ENCODE peak calls at places on chromosome 22, in seven cellular contexts. W, L, X, U, K, S and D are unnamed samples.

GRCh38 chr22:46471901-46472721 is 65.3 kb downstream of the CELSR1 start:
- DNase-seq in U (no peak), L (no peak), W (no peak), K (no peak), X (no peak), S (no peak), D (peak; percentile 32)

GRCh38 chr22:26109686-26110315 is 59.5 kb upstream of the SEZ6L start:
- DNase-seq in L (no peak), U (no peak), K (no peak), W (no peak), X (no peak), S (no peak), D (no peak)

GRCh38 chr22:30221121-30221992 is 25.2 kb downstream of the LIF start:
- DNase-seq in L (no peak), X (no peak), U (no peak), W (no peak), K (peak; percentile 56), S (no peak), D (no peak)

GRCh38 chr22:17057959-17058814 is 26.6 kb upstream of the IL17RA start:
- DNase-seq in U (peak; percentile 84), K (no peak), L (peak; percentile 83), W (peak; percentile 75), X (peak; percentile 73), S (peak; percentile 57), D (peak; percentile 68)

GRCh38 chr22:30948930-30949342 is 19.6 kb downstream of the MORC2 start:
- DNase-seq in U (no peak), X (peak; percentile 72), K (no peak), W (no peak), L (no peak), S (no peak), D (no peak)

GRCh38 chr22:43838571-43839307 is 23.6 kb downstream of the SULT4A1 start:
- DNase-seq in X (no peak), L (no peak), K (no peak), U (no peak), W (no peak), S (no peak), D (no peak)

GRCh38 chr22:17742528-17742902 is 31.8 kb downstream of the BID start:
- DNase-seq in U (peak; percentile 96), S (peak; percentile 63), K (no peak), X (peak; percentile 66), W (peak; percentile 93), L (peak; percentile 94), D (peak; percentile 68)

GRCh38 chr22:17874231-17874630 is 100.0 kb upstream of the BID start:
- DNase-seq in W (peak; percentile 79), U (no peak), S (no peak), X (no peak), L (no peak), K (no peak), D (no peak)

GRCh38 chr22:44870021-44870420 is 117.6 kb downstream of the ARHGAP8 start:
- DNase-seq in U (no peak), K (no peak), S (no peak), X (peak; percentile 49), L (peak; percentile 49), W (no peak), D (peak; percentile 63)

GRCh38 chr22:30301995-30302809 is 12.9 kb upstream of the CASTOR1 start:
- DNase-seq in S (no peak), X (peak; percentile 59), L (no peak), K (no peak), W (no peak), U (no peak), D (no peak)

GRCh38 chr22:27312567-27313507 is 488.7 kb downstream of the MN1 start:
- DNase-seq in L (no peak), X (no peak), S (no peak), W (no peak), U (peak; percentile 51), K (no peak), D (no peak)

GRCh38 chr22:49088801-49089791 is 738.6 kb downstream of the BRD1 start:
- DNase-seq in X (no peak), K (no peak), W (no peak), S (no peak), L (no peak), U (no peak), D (no peak)

GRCh38 chr22:42451499-42452145 is 19.4 kb upstream of the NFAM1 start:
- DNase-seq in X (no peak), W (no peak), S (no peak), K (no peak), U (no peak), L (no peak), D (no peak)

GRCh38 chr22:44098966-44099530 is 74.9 kb downstream of the PARVB start:
- DNase-seq in S (no peak), U (no peak), W (no peak), X (no peak), K (no peak), L (no peak), D (no peak)

GRCh38 chr22:18133452-18133851 is 16.5 kb upstream of the USP18 start:
- DNase-seq in W (no peak), L (no peak), S (no peak), K (no peak), U (no peak), X (no peak), D (no peak)

GRCh38 chr22:44224166-44224565 is 43.4 kb downstream of the PARVG start:
- DNase-seq in K (no peak), U (peak; percentile 31), L (no peak), S (no peak), W (no peak), X (no peak), D (no peak)

GRCh38 chr22:39287076-39287743 is 32.2 kb downstream of the RPL3 start:
- DNase-seq in K (no peak), L (no peak), X (no peak), S (no peak), U (no peak), W (no peak), D (no peak)

GRCh38 chr22:27108425-27109114 is 451.2 kb downstream of the MIAT start:
- DNase-seq in U (no peak), W (peak; percentile 69), K (no peak), L (no peak), X (no peak), S (no peak), D (no peak)

GRCh38 chr22:30183861-30184278 is 62.7 kb downstream of the LIF start:
- DNase-seq in S (no peak), U (no peak), K (no peak), X (peak; percentile 71), L (peak; percentile 29), W (no peak), D (no peak)

GRCh38 chr22:37507731-37508130 is 11.5 kb downstream of the CARD10 start:
- DNase-seq in K (no peak), L (no peak), U (no peak), W (no peak), S (no peak), X (no peak), D (no peak)
- TF ChIP-seq RFX5 in K (no peak), L (no peak), U (no peak), W (no peak), S (no peak), X (no peak), D (no peak)

GRCh38 chr22:36223504-36223903 is 15.8 kb downstream of the APOL2 start:
- DNase-seq in S (no peak), K (no peak), W (no peak), L (no peak), U (no peak), X (no peak), D (no peak)
- TF ChIP-seq RFX5 in S (no peak), K (no peak), W (no peak), L (no peak), U (no peak), X (no peak), D (no peak)

GRCh38 chr22:22452996-22453686 is 55.4 kb downstream of the ZNF280B start:
- DNase-seq in W (no peak), U (no peak), L (no peak), X (no peak), K (no peak), S (no peak), D (no peak)

GRCh38 chr22:22452211-22452610 is 56.3 kb downstream of the ZNF280B start:
- DNase-seq in W (no peak), U (no peak), L (no peak), S (no peak), X (no peak), K (no peak), D (no peak)

GRCh38 chr22:22446527-22446926 is 62.0 kb downstream of the ZNF280B start:
- DNase-seq in W (no peak), X (no peak), S (no peak), U (no peak), K (no peak), L (no peak), D (no peak)

GRCh38 chr22:22449819-22450218 is 58.7 kb downstream of the ZNF280B start:
- DNase-seq in S (no peak), U (no peak), X (no peak), L (no peak), W (no peak), K (no peak), D (no peak)

GRCh38 chr22:22450343-22450839 is 58.2 kb downstream of the ZNF280B start:
- DNase-seq in X (no peak), S (no peak), L (no peak), W (no peak), U (no peak), K (peak; percentile 55), D (no peak)
- TF ChIP-seq RFX5 in X (no peak), S (no peak), L (no peak), W (no peak), U (no peak), K (no peak), D (no peak)

GRCh38 chr22:38187413-38188212 is 6.0 kb upstream of the PLA2G6 start:
- DNase-seq in S (peak; percentile 56), L (no peak), U (no peak), K (no peak), X (peak; percentile 71), W (no peak), D (no peak)
- TF ChIP-seq RFX5 in S (no peak), L (no peak), U (no peak), K (no peak), X (no peak), W (no peak), D (no peak)